ENCODE peak calls at places on chromosomes 6 and 20, in nine cellular contexts. V is OCI-LY7, R is brain microvascular endothelial cell, G is body of pancreas, D is Panc1, X is suprapubic skin, Q is tibial nerve, A is ovary, C is left ventricle myocardium inferior. P is an unnamed sample.

GRCh38 chr6:168683621-168684020 is 242.6 kb downstream of the SMOC2 start:
- DNase-seq in V (no peak), R (no peak), G (no peak), D (no peak), X (no peak), Q (no peak), A (no peak), C (no peak), P (no peak)

GRCh38 chr6:167721291-167721690 is 105.4 kb upstream of the AFDN start:
- DNase-seq in V (no peak), R (no peak), G (no peak), D (no peak), X (peak; percentile 32), Q (no peak), A (no peak), C (no peak), P (no peak)

GRCh38 chr6:41277644-41278043 is 8.8 kb downstream of the TREM1 start:
- DNase-seq in V (no peak), R (no peak), G (peak; percentile 43), D (no peak), X (no peak), Q (no peak), A (no peak), C (no peak), P (no peak)

GRCh38 chr20:57618091-57618765 is 2.0 kb downstream of the ZBP1 start:
- DNase-seq in V (peak; percentile 61), R (no peak), G (no peak), D (no peak), X (no peak), Q (no peak), A (no peak), C (no peak), P (peak; percentile 52)

GRCh38 chr20:46406986-46407670 is 713 bp upstream of the ELMO2 start:
- DNase-seq in V (peak; percentile 27), R (no peak), G (peak; percentile 95), D (no peak), X (peak; percentile 87), Q (peak; percentile 34), A (peak; percentile 72), C (peak; percentile 69), P (no peak)

GRCh38 chr6:46473866-46474265 is 17.4 kb downstream of the RCAN2 start:
- DNase-seq in V (no peak), R (peak; percentile 35), G (no peak), D (no peak), X (no peak), Q (no peak), A (no peak), C (no peak), P (no peak)

GRCh38 chr6:7566617-7567173 is 23.3 kb upstream of the SNRNP48 start:
- DNase-seq in V (no peak), R (no peak), G (no peak), D (no peak), X (no peak), Q (no peak), A (no peak), C (no peak), P (no peak)

GRCh38 chr20:6765469-6766058 is 1.9 kb upstream of the BMP2 start:
- DNase-seq in V (peak; percentile 43), R (peak; percentile 27), G (peak; percentile 23), D (no peak), X (no peak), Q (peak; percentile 20), A (no peak), C (no peak), P (no peak)

GRCh38 chr6:164569503-164569902 is 739.9 kb downstream of the C6orf118 start:
- DNase-seq in V (no peak), R (no peak), G (no peak), D (no peak), X (no peak), Q (no peak), A (no peak), C (no peak), P (no peak)

GRCh38 chr6:157746897-157747296 is 76.1 kb upstream of the SNX9 start:
- DNase-seq in V (no peak), R (no peak), G (no peak), D (no peak), X (no peak), Q (no peak), A (no peak), C (no peak), P (no peak)

GRCh38 chr6:157246048-157246630 is 77.2 kb downstream of the TMEM242 start:
- DNase-seq in V (no peak), R (no peak), G (no peak), D (no peak), X (peak; percentile 79), Q (peak; percentile 47), A (peak; percentile 63), C (no peak), P (no peak)

GRCh38 chr6:1391692-1392309 is 2.4 kb downstream of the FOXF2 start:
- DNase-seq in V (no peak), R (no peak), G (no peak), D (no peak), X (peak; percentile 60), Q (no peak), A (no peak), C (no peak), P (no peak)

GRCh38 chr6:118085665-118086064 is 178.6 kb downstream of the SLC35F1 start:
- DNase-seq in V (no peak), R (no peak), G (no peak), D (no peak), X (no peak), Q (no peak), A (no peak), C (no peak), P (no peak)

GRCh38 chr20:46204594-46205205 is 86.6 kb downstream of the CD40 start:
- DNase-seq in V (no peak), R (no peak), G (no peak), D (no peak), X (no peak), Q (no peak), A (no peak), C (no peak), P (no peak)

GRCh38 chr20:64247970-64248841 is 7.3 kb upstream of the PCMTD2 start:
- DNase-seq in V (no peak), R (no peak), G (no peak), D (no peak), X (peak; percentile 58), Q (no peak), A (no peak), C (no peak), P (no peak)
- H3K4me3 ChIP-seq in V (no peak overlapping the region), R (no peak overlapping the region), G (no peak overlapping the region), D (no peak overlapping the region), X (no peak overlapping the region), Q (no peak overlapping the region), A (no peak overlapping the region), C (no peak overlapping the region), P (no peak overlapping the region)

GRCh38 chr6:65259982-65260381 is 447.0 kb downstream of the EYS start:
- DNase-seq in V (no peak), R (no peak), G (no peak), D (no peak), X (no peak), Q (no peak), A (no peak), C (no peak), P (no peak)

DNA sequence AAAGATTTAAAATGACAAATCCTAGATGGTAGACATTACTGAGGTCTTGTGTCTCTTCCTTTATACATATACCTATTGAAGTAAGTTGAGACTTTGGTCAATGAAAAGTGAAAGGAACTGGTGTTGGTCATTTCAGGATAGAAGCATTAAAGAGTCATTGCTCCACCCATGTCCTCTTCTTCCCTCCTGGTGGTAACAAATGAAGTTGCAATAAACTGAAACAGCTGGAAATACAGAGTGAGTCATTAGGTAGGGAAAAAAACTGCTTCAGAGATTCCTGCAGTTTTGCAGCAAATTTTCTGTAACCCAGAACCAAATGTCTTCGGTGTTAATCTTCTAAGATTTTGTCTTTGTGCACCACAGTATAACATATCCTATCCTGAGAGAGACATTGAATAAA is 447.9 kb downstream of the EYS start:
- DNase-seq in V (no peak), R (no peak), G (no peak), D (no peak), X (no peak), Q (no peak), A (no peak), C (no peak), P (no peak)
- TF ChIP-seq CTCF in V (no peak), R (peak; percentile 48), G (no peak), D (no peak), X (no peak), Q (no peak), A (no peak), C (no peak), P (no peak)

GRCh38 chr20:34185766-34186620 is 55.2 kb upstream of the ASIP start:
- DNase-seq in V (no peak), R (no peak), G (no peak), D (no peak), X (no peak), Q (peak; percentile 40), A (no peak), C (no peak), P (no peak)
- H3K36me3 ChIP-seq in V (no peaks in the 10 kb centered on the region), R (no peaks in the 10 kb centered on the region), G (no peaks in the 10 kb centered on the region), D (no peaks in the 10 kb centered on the region), X (no peaks in the 10 kb centered on the region), Q (no peaks in the 10 kb centered on the region), A (no peaks in the 10 kb centered on the region), C (no peaks in the 10 kb centered on the region), P (no peaks in the 10 kb centered on the region)

GRCh38 chr6:43369174-43370002 is at the start of gene ZNF318:
- DNase-seq in V (peak; percentile 98), R (peak; percentile 93), G (peak; percentile 97), D (peak; percentile 77), X (peak; percentile 97), Q (peak; percentile 91), A (peak; percentile 97), C (peak; percentile 97), P (peak; percentile 77)

GRCh38 chr6:43368517-43369160 is 808 bp downstream of the ZNF318 start:
- DNase-seq in V (peak; percentile 35), R (peak; percentile 22), G (peak; percentile 38), D (no peak), X (no peak), Q (peak; percentile 22), A (peak; percentile 67), C (peak; percentile 46), P (no peak)

GRCh38 chr6:43373252-43373875 is 3.9 kb upstream of the ZNF318 start:
- DNase-seq in V (no peak), R (no peak), G (peak; percentile 64), D (no peak), X (no peak), Q (no peak), A (no peak), C (no peak), P (no peak)

GRCh38 chr6:43367245-43367984 is 2.0 kb downstream of the ZNF318 start:
- DNase-seq in V (peak; percentile 39), R (no peak), G (no peak), D (no peak), X (no peak), Q (no peak), A (no peak), C (no peak), P (no peak)
- H3K4me3 ChIP-seq in V (peak overlapping the region; percentile 80), R (no peak overlapping the region), G (no peak overlapping the region), D (peak overlapping the region; percentile 10), X (peak overlapping the region; percentile 90), Q (no peak overlapping the region), A (peak overlapping the region; percentile 71), C (peak overlapping the region; percentile 90), P (no peak overlapping the region)

P was measured in kidney epithelial cell.